ENCODE peak calls at places on chromosome 13, in four cellular contexts. Z is H1, K is GM12878, D is K562. J is an unnamed sample.

GRCh38 chr13:101139076-101139475 is 277.2 kb downstream of the NALCN start:
- DNase-seq in Z (no peak), K (no peak), D (no peak), J (no peak)

GRCh38 chr13:75405976-75406703 is 75.8 kb downstream of the TBC1D4 start:
- DNase-seq in D (no peak), K (no peak), Z (no peak), J (no peak)

GRCh38 chr13:23541221-23541620 is 29.0 kb upstream of the TNFRSF19 start:
- DNase-seq in Z (no peak), D (no peak), K (no peak), J (no peak)

GRCh38 chr13:96377835-96378234 is 287.9 kb downstream of the HS6ST3 start:
- DNase-seq in D (no peak), K (no peak), Z (no peak), J (no peak)

GRCh38 chr13:59437902-59438301 is 725.8 kb downstream of the DIAPH3 start:
- DNase-seq in D (no peak), Z (no peak), K (no peak), J (no peak)

GRCh38 chr13:73429691-73430090 is 370.9 kb downstream of the KLF5 start:
- DNase-seq in Z (no peak), K (no peak), D (no peak), J (peak)

GRCh38 chr13:51585234-51585672 is 991 bp downstream of the WDFY2 start:
- DNase-seq in K (no peak), D (no peak), Z (no peak), J (no peak)

GRCh38 chr13:96994030-96994848 is at the start of gene OXGR1:
- DNase-seq in Z (peak), D (peak), K (no peak), J (no peak)

GRCh38 chr13:106493569-106493968 is 41.9 kb downstream of the EFNB2 start:
- DNase-seq in D (no peak), K (peak), Z (no peak), J (no peak)

GRCh38 chr13:51971520-51972426 is 39.5 kb downstream of the ATP7B start:
- DNase-seq in D (no peak), K (no peak), Z (no peak), J (no peak)

GRCh38 chr13:40672310-40673060 is 6.0 kb upstream of the FOXO1 start:
- DNase-seq in K (no peak), D (peak), Z (no peak), J (peak)

GRCh38 chr13:107025991-107026390 is 458.1 kb upstream of the ARGLU1 start:
- DNase-seq in D (no peak), Z (no peak), K (no peak), J (no peak)

GRCh38 chr13:110326263-110326904 is 19.3 kb downstream of the COL4A2 start:
- DNase-seq in Z (no peak), K (no peak), D (no peak), J (no peak)

GRCh38 chr13:53042897-53043296 is 14.3 kb downstream of the OLFM4 start:
- DNase-seq in K (no peak), Z (no peak), D (no peak), J (no peak)

GRCh38 chr13:112875627-112876026 is 93.4 kb upstream of the MCF2L start:
- DNase-seq in D (no peak), K (no peak), Z (no peak), J (no peak)

GRCh38 chr13:40116008-40116407 is 460.5 kb downstream of the COG6 start:
- DNase-seq in D (peak), Z (no peak), K (peak), J (peak)

GRCh38 chr13:38866649-38867048 is 124.0 kb downstream of the STOML3 start:
- DNase-seq in D (no peak), K (no peak), Z (no peak), J (no peak)

GRCh38 chr13:71054358-71054757 is 812.6 kb downstream of the DACH1 start:
- DNase-seq in K (no peak), Z (no peak), D (no peak), J (no peak)

GRCh38 chr13:42600943-42601342 is 27.0 kb downstream of the TNFSF11 start:
- DNase-seq in Z (no peak), D (no peak), K (no peak), J (no peak)

GRCh38 chr13:111121421-111121820 is 6.3 kb downstream of the ARHGEF7 start:
- DNase-seq in K (no peak), D (no peak), Z (peak), J (no peak)

GRCh38 chr13:69947577-69947976 is 160.0 kb upstream of the ATXN8OS start:
- DNase-seq in D (no peak), Z (no peak), K (no peak), J (no peak)

GRCh38 chr13:29581666-29582065 is 13.8 kb downstream of the SLC7A1 start:
- DNase-seq in D (no peak), K (no peak), Z (no peak), J (no peak)

GRCh38 chr13:29578300-29579048 is 17.0 kb downstream of the SLC7A1 start:
- DNase-seq in K (no peak), Z (no peak), D (peak), J (no peak)

GRCh38 chr13:29579094-29579493 is 16.4 kb downstream of the SLC7A1 start:
- DNase-seq in K (no peak), D (no peak), Z (no peak), J (no peak)

GRCh38 chr13:29583073-29583785 is 12.3 kb downstream of the SLC7A1 start:
- DNase-seq in K (no peak), Z (no peak), D (peak), J (no peak)

GRCh38 chr13:29582171-29582570 is 13.3 kb downstream of the SLC7A1 start:
- DNase-seq in Z (no peak), D (peak), K (no peak), J (no peak)
- TF ChIP-seq EGR1 in Z (no peak), D (no peak), K (no peak), J (no peak)

GRCh38 chr13:55517312-55517711 is 1623.4 kb upstream of the PRR20A start:
- DNase-seq in Z (peak), D (no peak), K (no peak), J (no peak)
- TF ChIP-seq CTCF in Z (peak), D (no peak), K (no peak), J (no peak)

GRCh38 chr13:31168166-31168565 is 6.5 kb upstream of the HSPH1 start:
- DNase-seq in D (no peak), K (no peak), Z (no peak), J (no peak)

GRCh38 chr13:31168736-31169135 is 7.0 kb upstream of the HSPH1 start:
- DNase-seq in Z (no peak), D (no peak), K (no peak), J (no peak)

GRCh38 chr13:31174018-31174417 is 12.3 kb upstream of the HSPH1 start:
- DNase-seq in Z (no peak), K (no peak), D (no peak), J (no peak)

GRCh38 chr13:31172535-31172934 is 10.8 kb upstream of the HSPH1 start:
- DNase-seq in D (no peak), K (no peak), Z (no peak), J (peak)

GRCh38 chr13:31172001-31172400 is 10.3 kb upstream of the HSPH1 start:
- DNase-seq in Z (no peak), D (no peak), K (no peak), J (no peak)
- TF ChIP-seq EGR1 in Z (no peak), D (no peak), K (no peak), J (no peak)

GRCh38 chr13:98039261-98039660 is 85.8 kb downstream of the IPO5 start:
- DNase-seq in K (no peak), D (no peak), Z (no peak), J (no peak)

GRCh38 chr13:98044301-98044700 is 90.8 kb downstream of the IPO5 start:
- DNase-seq in K (no peak), D (no peak), Z (no peak), J (no peak)

GRCh38 chr13:98041081-98041820 is 87.8 kb downstream of the IPO5 start:
- DNase-seq in Z (no peak), K (no peak), D (no peak), J (no peak)

GRCh38 chr13:98035373-98035772 is 81.9 kb downstream of the IPO5 start:
- DNase-seq in Z (no peak), D (no peak), K (no peak), J (no peak)

DNA sequence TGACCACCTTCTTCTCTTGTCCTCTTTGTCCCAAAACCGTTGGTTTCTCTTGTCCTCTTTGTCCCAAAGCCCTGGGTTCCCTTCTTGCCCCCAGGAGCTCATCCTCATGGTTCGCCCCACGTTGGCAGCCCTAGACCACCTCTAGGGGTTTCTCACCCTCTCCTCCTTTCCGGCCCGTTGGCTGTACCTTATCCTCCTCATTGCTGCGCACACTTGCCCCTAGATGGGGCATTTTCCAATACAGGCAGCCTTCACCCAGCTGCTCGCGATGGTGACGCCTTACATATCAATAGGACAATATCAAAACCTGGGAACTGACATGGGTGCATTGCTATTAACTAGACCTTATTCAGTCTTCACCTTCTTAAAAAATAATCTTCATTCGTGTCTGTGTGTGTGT is 86.5 kb downstream of the IPO5 start:
- DNase-seq in Z (no peak), K (no peak), D (no peak), J (no peak)
- TF ChIP-seq CTCF in Z (peak), K (no peak), D (no peak), J (no peak)

GRCh38 chr13:102395939-102396338 is 5.9 kb downstream of the FGF14 start:
- DNase-seq in Z (no peak), K (no peak), D (no peak), J (no peak)

GRCh38 chr13:102399791-102400618 is 1.8 kb downstream of the FGF14 start:
- DNase-seq in K (no peak), Z (peak), D (no peak), J (no peak)

GRCh38 chr13:102392810-102393209 is 9.0 kb downstream of the FGF14 start:
- DNase-seq in K (no peak), D (no peak), Z (no peak), J (no peak)

GRCh38 chr13:102394158-102395053 is 7.4 kb downstream of the FGF14 start:
- DNase-seq in D (peak), Z (peak), K (peak), J (no peak)

DNA sequence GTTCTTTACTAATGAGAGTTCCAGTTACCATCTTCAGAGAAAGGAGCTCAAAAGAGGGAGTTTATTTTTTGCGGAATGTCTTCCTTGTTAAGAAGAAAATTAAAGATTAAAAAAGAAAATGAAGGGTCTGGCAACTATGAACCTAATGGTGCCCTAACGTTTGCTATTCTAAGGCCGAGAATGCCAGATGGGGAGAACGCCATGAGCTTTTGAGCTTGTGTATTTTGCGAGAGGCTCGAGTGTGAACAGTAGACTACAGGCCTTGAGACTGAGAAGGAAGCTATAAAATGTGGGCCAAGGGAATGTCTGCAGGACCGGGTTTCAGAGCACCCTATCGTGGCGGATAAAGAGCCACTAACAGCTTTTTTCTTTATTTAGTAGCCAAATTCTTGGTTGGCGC is 6.7 kb downstream of the FGF14 start:
- DNase-seq in K (no peak), Z (no peak), D (no peak), J (no peak)
- TF ChIP-seq EGR1 in K (no peak), Z (no peak), D (no peak), J (no peak)

GRCh38 chr13:80134360-80134759 is 206.6 kb downstream of the SPRY2 start:
- DNase-seq in K (no peak), Z (no peak), D (no peak), J (no peak)

GRCh38 chr13:80137994-80138393 is 202.9 kb downstream of the SPRY2 start:
- DNase-seq in D (no peak), Z (no peak), K (no peak), J (no peak)

GRCh38 chr13:80131204-80131603 is 209.7 kb downstream of the SPRY2 start:
- DNase-seq in K (no peak), Z (no peak), D (no peak), J (no peak)

GRCh38 chr13:80133631-80134083 is 207.3 kb downstream of the SPRY2 start:
- DNase-seq in Z (no peak), K (no peak), D (no peak), J (no peak)

GRCh38 chr13:80132741-80133601 is 208.0 kb downstream of the SPRY2 start:
- DNase-seq in D (no peak), K (no peak), Z (no peak), J (no peak)
- TF ChIP-seq CTCF in D (no peak), K (no peak), Z (no peak), J (no peak)

GRCh38 chr13:67156718-67157049 is 73.5 kb downstream of the PCDH9 start:
- DNase-seq in D (no peak), K (no peak), Z (peak), J (no peak)
- TF ChIP-seq EGR1 in D (no peak), K (no peak), Z (no peak), J (no peak)